ENCODE peak calls at places on chromosomes 1 and 21, in eight cellular contexts. N is GM23248; A is lower lobe of right lung; H is Peyer's patch; C is CD4-positive, CD25-positive, alpha-beta regulatory T cell; F is right cardiac atrium; L is left ventricle myocardium inferior; Q is psoas muscle. U is an unnamed sample. For H3K27me3, the result is how much of the 10 kb centered on the place peaks cover.

GRCh38 chr1:157595356-157595755 is 2.5 kb downstream of the FCRL4 start:
- DNase-seq in N (no peak), C (peak), L (no peak), A (no peak), H (no peak), F (no peak), Q (no peak), U (no peak)

GRCh38 chr1:61092643-61093042 is 10.3 kb downstream of the NFIA start:
- DNase-seq in C (no peak), F (no peak), H (no peak), Q (no peak), N (no peak), L (no peak), A (no peak), U (no peak)

GRCh38 chr1:31869473-31869872 is 53.7 kb upstream of the SPOCD1 start:
- DNase-seq in N (no peak), H (no peak), F (no peak), A (no peak), C (no peak), L (no peak), Q (no peak), U (no peak)

GRCh38 chr1:230542054-230542453 is 100.2 kb upstream of the COG2 start:
- DNase-seq in L (no peak), H (no peak), Q (no peak), N (peak), A (no peak), C (peak), F (no peak), U (no peak)

GRCh38 chr1:34780528-34780927 is 486 bp upstream of the GJB3 start:
- DNase-seq in F (no peak), A (no peak), Q (no peak), H (no peak), C (no peak), N (no peak), L (no peak), U (no peak)

GRCh38 chr1:184567648-184568047 is 180.8 kb downstream of the C1orf21 start:
- DNase-seq in F (no peak), C (no peak), Q (no peak), A (no peak), N (peak), H (no peak), L (no peak), U (no peak)

GRCh38 chr1:154468480-154469240 is 33.4 kb upstream of the TDRD10 start:
- DNase-seq in H (no peak), Q (no peak), A (no peak), N (no peak), F (no peak), L (no peak), C (no peak), U (no peak)

GRCh38 chr21:16370176-16370575 is 640.4 kb downstream of the USP25 start:
- DNase-seq in N (no peak), C (no peak), H (no peak), Q (no peak), L (no peak), A (no peak), F (no peak), U (no peak)

GRCh38 chr1:2593251-2593878 is 6.8 kb downstream of the PRXL2B start:
- DNase-seq in N (no peak), C (no peak), H (peak), F (no peak), Q (no peak), L (no peak), A (peak), U (no peak)

GRCh38 chr1:37807220-37807554 is 403 bp upstream of the C1orf122 start:
- DNase-seq in L (no peak), A (no peak), H (no peak), Q (no peak), N (peak), C (no peak), F (peak), U (no peak)

GRCh38 chr1:60833173-60833572 is 249.2 kb upstream of the NFIA start:
- DNase-seq in A (no peak), L (no peak), Q (no peak), C (no peak), H (no peak), F (peak), N (no peak), U (no peak)

GRCh38 chr1:166695115-166695514 is 144.2 kb upstream of the POGK start:
- DNase-seq in H (no peak), Q (no peak), N (no peak), A (no peak), F (no peak), L (no peak), C (no peak), U (no peak)

DNA sequence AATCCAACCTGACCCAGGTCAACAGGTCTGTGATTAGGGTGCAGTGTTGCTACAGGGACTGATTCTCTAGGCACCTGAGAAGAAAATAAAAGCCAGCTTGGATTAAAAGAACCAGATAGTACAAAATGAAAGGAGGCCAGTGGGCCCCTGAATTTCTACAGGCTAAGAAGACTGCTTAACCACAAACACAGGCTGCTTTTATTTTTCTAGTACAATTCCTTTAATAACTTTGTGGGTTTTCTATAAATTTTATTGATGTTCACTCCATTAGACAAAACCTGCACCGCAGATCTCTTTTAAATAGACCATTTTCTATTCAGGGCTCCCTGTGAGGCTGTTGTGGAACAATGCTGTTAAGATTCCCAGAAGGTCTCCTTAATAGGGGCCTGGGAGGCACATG is 9.7 kb upstream of the PRMT2 start:
- DNase-seq in H (no peak), N (no peak), F (no peak), Q (no peak), L (no peak), A (no peak), C (no peak), U (no peak)
- H3K4me3 ChIP-seq in H (no peak), N (no peak), F (no peak), Q (no peak), L (no peak), A (no peak), C (no peak), U (no peak)

DNA sequence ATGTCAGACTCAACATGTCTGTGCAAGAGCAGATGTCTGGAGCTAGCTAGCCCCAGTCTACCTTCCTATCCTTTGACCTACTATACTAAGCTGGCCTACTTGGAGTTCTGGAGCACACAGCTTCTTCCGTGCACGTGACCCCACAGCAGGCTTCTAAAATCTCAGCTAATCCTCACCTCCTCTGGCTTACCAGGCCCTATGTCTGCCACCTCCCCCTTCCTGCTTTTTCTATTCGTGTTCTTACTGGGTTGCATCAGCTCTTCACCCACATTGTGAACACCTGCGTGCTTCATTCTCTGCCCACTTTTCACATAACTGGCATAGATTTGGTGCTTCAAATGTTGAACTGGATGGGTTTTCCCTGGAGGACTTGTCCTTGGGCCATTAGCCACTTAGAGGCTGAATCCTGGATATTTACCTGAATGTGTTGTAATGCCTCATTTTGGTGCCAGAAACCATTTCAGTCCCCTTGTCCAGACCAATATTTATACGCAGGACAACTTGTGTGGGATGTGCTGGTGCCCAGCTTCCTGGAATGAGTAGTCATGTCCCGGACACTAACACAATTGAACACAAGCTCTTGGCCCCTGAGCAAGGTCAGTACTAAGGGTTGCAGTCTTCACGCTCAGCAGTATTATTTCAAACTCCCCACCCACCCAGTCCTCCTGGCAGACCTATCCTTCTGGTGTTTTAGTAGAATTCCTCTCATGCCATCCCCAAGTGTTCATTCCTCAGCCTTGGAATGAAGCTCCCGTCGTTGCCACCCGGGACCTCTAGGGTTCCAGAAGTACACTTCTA is 24.0 kb downstream of the TENT5C start:
- DNase-seq in F (no peak), L (no peak), A (peak), C (no peak), H (no peak), N (no peak), Q (no peak), U (no peak)
- H3K27ac ChIP-seq in F (no peak), L (no peak), A (peak), C (no peak), H (no peak), N (no peak), Q (no peak), U (no peak)

DNA sequence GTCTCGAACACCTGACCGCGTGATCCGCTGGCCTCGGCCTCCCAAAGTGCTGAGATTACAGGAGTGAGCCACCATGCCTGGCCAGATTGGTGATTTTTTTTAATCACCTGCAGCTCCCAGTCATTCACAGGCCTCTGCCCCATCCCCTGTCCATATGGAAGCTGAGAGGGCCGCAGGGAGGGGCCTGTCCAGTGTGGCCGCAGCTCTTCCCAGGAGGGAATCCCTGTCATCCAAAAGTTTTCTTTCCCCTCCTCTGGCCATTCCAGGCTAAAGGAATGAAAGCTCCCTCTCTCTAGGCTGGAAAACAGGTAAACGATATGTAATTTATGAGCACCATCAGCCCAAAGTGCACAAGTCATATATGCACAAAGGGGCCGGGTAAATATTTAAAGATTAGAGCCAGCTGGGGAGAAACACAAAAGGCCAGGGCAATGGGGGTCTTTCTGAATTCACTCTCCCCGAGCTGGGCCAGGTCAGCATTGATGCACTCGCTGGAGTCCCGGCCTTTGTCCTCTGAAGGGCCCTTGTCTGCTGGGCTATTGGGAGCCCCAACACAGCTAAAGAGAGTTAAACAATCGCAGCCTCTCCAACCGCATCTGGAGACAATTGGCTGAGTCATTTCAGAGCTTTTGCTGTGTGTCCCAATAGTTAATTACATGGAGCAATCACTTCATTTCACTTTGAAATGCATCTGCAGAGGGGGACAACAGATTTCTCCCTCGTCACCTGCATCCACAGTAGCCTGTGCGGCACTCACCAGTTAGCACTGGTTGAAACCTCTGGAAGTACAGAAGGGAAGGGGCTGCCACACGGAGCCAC is 3.8 kb upstream of the HES3 start:
- DNase-seq in H (no peak), Q (no peak), F (no peak), L (no peak), C (no peak), A (no peak), N (peak), U (no peak)
- H3K27me3 ChIP-seq in H (under half), Q (under half), F (under half), L (half or more), C (under half), A (half or more), N (under half), U (half or more)

GRCh38 chr1:21937372-21938121 is 437 bp upstream of the HSPG2 start:
- DNase-seq in C (peak), H (peak), F (peak), L (peak), A (peak), Q (peak), N (peak), U (peak)
- H3K4me3 ChIP-seq in C (peak), H (peak), F (peak), L (peak), A (peak), Q (peak), N (peak), U (peak)

GRCh38 chr1:84632975-84633427 is 57.3 kb downstream of the SSX2IP start:
- DNase-seq in Q (no peak), F (no peak), A (no peak), H (no peak), N (peak), L (no peak), C (peak), U (peak)
- H3K27ac ChIP-seq in Q (no peak), F (no peak), A (no peak), H (peak), N (peak), L (no peak), C (no peak), U (no peak)

GRCh38 chr1:85223334-85223733 is 22.5 kb upstream of the SYDE2 start:
- DNase-seq in C (no peak), L (no peak), N (no peak), Q (no peak), A (no peak), F (no peak), H (no peak), U (no peak)
- H3K27me3 ChIP-seq in C (under half), L (under half), N (under half), Q (under half), A (under half), F (under half), H (under half), U (under half)

U was measured in AG04450.